ENCODE peak calls at places on chromosomes 3 and 15, in eight cellular contexts. One of them, this sample, is unnamed.

GRCh38 chr3:122305818-122306621 is 19.0 kb upstream of the CSTA start:
- DNase-seq in fibroblast of the aortic adventitia: no peak
- DNase-seq in PC-9: peak; percentile 41
- DNase-seq in cardiac fibroblast: no peak
- DNase-seq in coronary artery: no peak
- DNase-seq in neural crest cell: no peak
- DNase-seq in transverse colon: peak; percentile 61
- DNase-seq in BE2C: peak; percentile 19
- DNase-seq in this sample: no peak

GRCh38 chr3:161275919-161276318 is 54.8 kb downstream of the NMD3 start:
- DNase-seq in transverse colon: peak; percentile 12
- DNase-seq in cardiac fibroblast: no peak
- DNase-seq in coronary artery: no peak
- DNase-seq in neural crest cell: no peak
- DNase-seq in BE2C: no peak
- DNase-seq in PC-9: no peak
- DNase-seq in fibroblast of the aortic adventitia: no peak
- DNase-seq in this sample: no peak

GRCh38 chr15:42101861-42102260 is 7.5 kb upstream of the PLA2G4D start:
- DNase-seq in PC-9: no peak
- DNase-seq in coronary artery: no peak
- DNase-seq in fibroblast of the aortic adventitia: no peak
- DNase-seq in neural crest cell: no peak
- DNase-seq in BE2C: no peak
- DNase-seq in transverse colon: no peak
- DNase-seq in cardiac fibroblast: no peak
- DNase-seq in this sample: no peak

GRCh38 chr15:84731774-84732173 is 15.8 kb upstream of the SEC11A start:
- DNase-seq in BE2C: no peak
- DNase-seq in cardiac fibroblast: peak; percentile 84
- DNase-seq in neural crest cell: no peak
- DNase-seq in PC-9: no peak
- DNase-seq in fibroblast of the aortic adventitia: peak; percentile 93
- DNase-seq in transverse colon: no peak
- DNase-seq in coronary artery: no peak
- DNase-seq in this sample: no peak

GRCh38 chr3:55525436-55525835 is 38.3 kb upstream of the WNT5A start:
- DNase-seq in fibroblast of the aortic adventitia: no peak
- DNase-seq in neural crest cell: no peak
- DNase-seq in transverse colon: no peak
- DNase-seq in cardiac fibroblast: no peak
- DNase-seq in coronary artery: no peak
- DNase-seq in BE2C: no peak
- DNase-seq in PC-9: no peak
- DNase-seq in this sample: no peak

GRCh38 chr15:50065264-50065663 is 53.8 kb downstream of the ATP8B4 start:
- DNase-seq in transverse colon: no peak
- DNase-seq in BE2C: no peak
- DNase-seq in coronary artery: no peak
- DNase-seq in PC-9: no peak
- DNase-seq in fibroblast of the aortic adventitia: no peak
- DNase-seq in neural crest cell: no peak
- DNase-seq in cardiac fibroblast: no peak
- DNase-seq in this sample: no peak

GRCh38 chr15:72472907-72473669 is 1.0 kb upstream of the ARIH1 start:
- DNase-seq in fibroblast of the aortic adventitia: peak; percentile 57
- DNase-seq in transverse colon: no peak
- DNase-seq in BE2C: no peak
- DNase-seq in PC-9: no peak
- DNase-seq in coronary artery: no peak
- DNase-seq in neural crest cell: no peak
- DNase-seq in cardiac fibroblast: peak; percentile 54
- DNase-seq in this sample: no peak

GRCh38 chr3:10321630-10322354 is 880 bp upstream of the SEC13 start:
- DNase-seq in coronary artery: peak; percentile 70
- DNase-seq in PC-9: no peak
- DNase-seq in BE2C: no peak
- DNase-seq in neural crest cell: no peak
- DNase-seq in transverse colon: no peak
- DNase-seq in fibroblast of the aortic adventitia: no peak
- DNase-seq in cardiac fibroblast: no peak
- DNase-seq in this sample: no peak

GRCh38 chr3:27022096-27022761 is 347.0 kb downstream of the NEK10 start:
- DNase-seq in fibroblast of the aortic adventitia: no peak
- DNase-seq in PC-9: no peak
- DNase-seq in neural crest cell: no peak
- DNase-seq in cardiac fibroblast: no peak
- DNase-seq in coronary artery: no peak
- DNase-seq in BE2C: no peak
- DNase-seq in transverse colon: no peak
- DNase-seq in this sample: no peak

GRCh38 chr3:103991461-103992115 is 1375.1 kb upstream of the ALCAM start:
- DNase-seq in fibroblast of the aortic adventitia: peak; percentile 0
- DNase-seq in coronary artery: no peak
- DNase-seq in cardiac fibroblast: peak; percentile 1
- DNase-seq in PC-9: no peak
- DNase-seq in BE2C: no peak
- DNase-seq in neural crest cell: no peak
- DNase-seq in transverse colon: no peak
- DNase-seq in this sample: no peak

GRCh38 chr15:32029862-32030781 is at the start of gene CHRNA7:
- DNase-seq in neural crest cell: peak; percentile 67
- DNase-seq in fibroblast of the aortic adventitia: no peak
- DNase-seq in BE2C: peak; percentile 87
- DNase-seq in PC-9: no peak
- DNase-seq in cardiac fibroblast: peak; percentile 21
- DNase-seq in coronary artery: no peak
- DNase-seq in transverse colon: peak; percentile 65
- DNase-seq in this sample: no peak

GRCh38 chr15:84736375-84736774 is 12.0 kb upstream of the ZNF592 start:
- DNase-seq in transverse colon: peak; percentile 53
- DNase-seq in PC-9: no peak
- DNase-seq in fibroblast of the aortic adventitia: no peak
- DNase-seq in cardiac fibroblast: no peak
- DNase-seq in coronary artery: no peak
- DNase-seq in neural crest cell: no peak
- DNase-seq in BE2C: no peak
- DNase-seq in this sample: no peak

GRCh38 chr3:85801955-85802354 is 843.2 kb downstream of the CADM2 start:
- DNase-seq in PC-9: no peak
- DNase-seq in fibroblast of the aortic adventitia: no peak
- DNase-seq in neural crest cell: no peak
- DNase-seq in coronary artery: no peak
- DNase-seq in cardiac fibroblast: no peak
- DNase-seq in transverse colon: no peak
- DNase-seq in BE2C: peak; percentile 21
- DNase-seq in this sample: no peak
- TF ChIP-seq CTCF in PC-9: peak; percentile 45
- TF ChIP-seq CTCF in fibroblast of the aortic adventitia: no peak
- TF ChIP-seq CTCF in neural crest cell: peak; percentile 62
- TF ChIP-seq CTCF in coronary artery: no peak
- TF ChIP-seq CTCF in cardiac fibroblast: no peak
- TF ChIP-seq CTCF in transverse colon: no peak
- TF ChIP-seq CTCF in BE2C: peak; percentile 75
- TF ChIP-seq CTCF in this sample: peak; percentile 34

DNA sequence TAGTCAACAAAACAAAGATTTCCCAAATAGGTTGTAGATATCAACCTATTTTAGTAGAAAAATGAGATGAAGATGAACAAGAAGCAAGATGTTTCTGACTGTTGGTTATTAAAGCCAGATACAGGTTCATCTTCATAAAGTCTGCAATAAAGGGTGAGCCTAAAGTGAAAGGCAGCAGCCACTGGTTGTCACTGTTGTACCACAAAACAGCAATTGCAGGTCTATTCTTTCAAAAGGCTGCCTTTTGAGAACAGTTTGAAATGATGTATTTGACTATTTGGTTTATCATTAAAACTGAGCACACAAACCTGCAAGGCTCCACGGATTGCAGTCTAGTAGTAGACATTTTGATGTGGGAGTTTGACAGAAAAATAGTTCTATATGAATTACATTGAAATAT is 543.4 kb downstream of the GBE1 start:
- DNase-seq in coronary artery: no peak
- DNase-seq in cardiac fibroblast: peak; percentile 39
- DNase-seq in fibroblast of the aortic adventitia: peak; percentile 58
- DNase-seq in PC-9: no peak
- DNase-seq in transverse colon: no peak
- DNase-seq in neural crest cell: no peak
- DNase-seq in BE2C: peak; percentile 56
- DNase-seq in this sample: no peak
- TF ChIP-seq CTCF in coronary artery: no peak
- TF ChIP-seq CTCF in cardiac fibroblast: peak; percentile 72
- TF ChIP-seq CTCF in fibroblast of the aortic adventitia: peak; percentile 71
- TF ChIP-seq CTCF in PC-9: peak; percentile 48
- TF ChIP-seq CTCF in transverse colon: no peak
- TF ChIP-seq CTCF in neural crest cell: peak; percentile 67
- TF ChIP-seq CTCF in BE2C: peak; percentile 90
- TF ChIP-seq CTCF in this sample: peak; percentile 63

GRCh38 chr3:190399677-190400076 is 11.7 kb downstream of the CLDN16 start:
- DNase-seq in transverse colon: no peak
- DNase-seq in PC-9: no peak
- DNase-seq in coronary artery: no peak
- DNase-seq in neural crest cell: no peak
- DNase-seq in BE2C: no peak
- DNase-seq in cardiac fibroblast: no peak
- DNase-seq in fibroblast of the aortic adventitia: no peak
- DNase-seq in this sample: no peak
- TF ChIP-seq CTCF in transverse colon: no peak
- TF ChIP-seq CTCF in PC-9: no peak
- TF ChIP-seq CTCF in coronary artery: no peak
- TF ChIP-seq CTCF in neural crest cell: no peak
- TF ChIP-seq CTCF in BE2C: no peak
- TF ChIP-seq CTCF in cardiac fibroblast: no peak
- TF ChIP-seq CTCF in fibroblast of the aortic adventitia: no peak
- TF ChIP-seq CTCF in this sample: no peak

DNA sequence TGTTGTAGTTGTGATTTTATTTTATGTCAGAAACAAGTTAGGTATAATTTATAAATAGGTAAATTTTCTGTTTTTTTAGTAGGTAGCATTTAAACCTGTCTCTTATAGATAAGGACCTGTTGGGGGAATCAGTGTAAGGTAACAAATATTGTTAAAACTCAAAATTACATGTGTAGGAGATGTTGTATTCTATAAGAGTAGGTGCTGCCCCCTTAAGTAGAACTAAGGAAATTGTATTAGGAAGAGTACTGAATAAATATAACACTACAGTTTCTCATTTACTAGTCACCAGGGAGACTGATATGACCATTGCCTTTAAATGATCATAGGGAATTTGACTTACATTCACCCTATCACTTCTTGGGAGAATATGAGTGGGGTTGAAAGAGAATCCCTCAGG is 31.2 kb downstream of the SLC25A36 start:
- DNase-seq in transverse colon: no peak
- DNase-seq in coronary artery: no peak
- DNase-seq in fibroblast of the aortic adventitia: peak; percentile 32
- DNase-seq in BE2C: no peak
- DNase-seq in neural crest cell: no peak
- DNase-seq in PC-9: no peak
- DNase-seq in cardiac fibroblast: peak; percentile 43
- DNase-seq in this sample: no peak
- TF ChIP-seq CTCF in transverse colon: no peak
- TF ChIP-seq CTCF in coronary artery: no peak
- TF ChIP-seq CTCF in fibroblast of the aortic adventitia: peak; percentile 44
- TF ChIP-seq CTCF in BE2C: peak; percentile 29
- TF ChIP-seq CTCF in neural crest cell: peak; percentile 61
- TF ChIP-seq CTCF in PC-9: peak; percentile 67
- TF ChIP-seq CTCF in cardiac fibroblast: peak; percentile 34
- TF ChIP-seq CTCF in this sample: peak; percentile 55

GRCh38 chr3:102471001-102471400 is 36.2 kb downstream of the ZPLD1 start:
- DNase-seq in cardiac fibroblast: no peak
- DNase-seq in neural crest cell: no peak
- DNase-seq in transverse colon: no peak
- DNase-seq in BE2C: peak; percentile 22
- DNase-seq in fibroblast of the aortic adventitia: no peak
- DNase-seq in coronary artery: no peak
- DNase-seq in PC-9: no peak
- DNase-seq in this sample: no peak
- TF ChIP-seq CTCF in cardiac fibroblast: no peak
- TF ChIP-seq CTCF in neural crest cell: peak; percentile 32
- TF ChIP-seq CTCF in transverse colon: no peak
- TF ChIP-seq CTCF in BE2C: peak; percentile 41
- TF ChIP-seq CTCF in fibroblast of the aortic adventitia: no peak
- TF ChIP-seq CTCF in coronary artery: no peak
- TF ChIP-seq CTCF in PC-9: peak; percentile 29
- TF ChIP-seq CTCF in this sample: no peak

GRCh38 chr15:94000603-94001002 is 230.8 kb upstream of the MCTP2 start:
- DNase-seq in neural crest cell: no peak
- DNase-seq in PC-9: no peak
- DNase-seq in fibroblast of the aortic adventitia: no peak
- DNase-seq in transverse colon: no peak
- DNase-seq in BE2C: no peak
- DNase-seq in coronary artery: no peak
- DNase-seq in cardiac fibroblast: no peak
- DNase-seq in this sample: no peak
- TF ChIP-seq CTCF in neural crest cell: no peak
- TF ChIP-seq CTCF in PC-9: no peak
- TF ChIP-seq CTCF in fibroblast of the aortic adventitia: peak; percentile 9
- TF ChIP-seq CTCF in transverse colon: no peak
- TF ChIP-seq CTCF in BE2C: peak; percentile 20
- TF ChIP-seq CTCF in coronary artery: no peak
- TF ChIP-seq CTCF in cardiac fibroblast: no peak
- TF ChIP-seq CTCF in this sample: no peak

DNA sequence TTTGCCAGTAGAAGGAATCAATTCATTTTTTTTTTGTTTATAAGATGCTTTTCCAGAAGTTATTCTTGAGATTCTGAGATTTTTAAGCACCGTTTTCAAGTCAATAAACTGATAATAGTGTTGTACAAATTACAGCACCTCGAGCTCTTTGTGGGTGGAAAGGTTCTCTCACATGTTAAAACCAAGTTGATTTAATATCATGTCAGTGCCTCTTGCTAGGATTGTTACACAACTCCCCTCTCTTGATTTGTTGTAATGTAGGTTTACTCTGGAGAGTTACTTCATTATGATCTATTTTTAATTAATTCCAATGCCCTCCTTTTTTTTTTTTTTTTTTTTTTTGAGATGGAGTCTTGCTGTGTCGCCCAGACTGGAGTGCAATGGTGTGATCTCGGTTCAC is 25.8 kb upstream of the UBXN7 start:
- DNase-seq in transverse colon: no peak
- DNase-seq in PC-9: no peak
- DNase-seq in BE2C: no peak
- DNase-seq in fibroblast of the aortic adventitia: no peak
- DNase-seq in coronary artery: no peak
- DNase-seq in cardiac fibroblast: no peak
- DNase-seq in neural crest cell: no peak
- DNase-seq in this sample: no peak
- TF ChIP-seq CTCF in transverse colon: no peak
- TF ChIP-seq CTCF in PC-9: no peak
- TF ChIP-seq CTCF in BE2C: no peak
- TF ChIP-seq CTCF in fibroblast of the aortic adventitia: no peak
- TF ChIP-seq CTCF in coronary artery: no peak
- TF ChIP-seq CTCF in cardiac fibroblast: no peak
- TF ChIP-seq CTCF in neural crest cell: no peak
- TF ChIP-seq CTCF in this sample: no peak

This sample was measured in osteocyte.